ENCODE peak calls at places on chromosome 10, in five cellular contexts. V is spleen, T is transverse colon, Y is breast epithelium, L is IMR-90. P is an unnamed sample.
A peak's percentile ranks its signal among the peaks of the same experiment; 100 is the strongest.

GRCh38 chr10:22086730-22087364 is 83.3 kb upstream of the DNAJC1 start:
- DNase-seq in V (no peak), T (peak; percentile 66), Y (peak; percentile 68), L (peak; percentile 54), P (peak; percentile 86)

GRCh38 chr10:30557884-30558283 is 71.7 kb downstream of the LYZL2 start:
- DNase-seq in V (no peak), T (no peak), Y (no peak), L (peak; percentile 47), P (no peak)

GRCh38 chr10:94859086-94859485 is 79.4 kb upstream of the CYP2C9 start:
- DNase-seq in V (no peak), T (no peak), Y (no peak), L (no peak), P (no peak)

GRCh38 chr10:87622290-87623004 is 37.2 kb upstream of the PAPSS2 start:
- DNase-seq in V (no peak), T (no peak), Y (no peak), L (no peak), P (no peak)

GRCh38 chr10:74969093-74969492 is 142.4 kb upstream of the SAMD8 start:
- DNase-seq in V (no peak), T (no peak), Y (no peak), L (no peak), P (no peak)

GRCh38 chr10:60155945-60156683 is 233.6 kb downstream of the ANK3 start:
- DNase-seq in V (no peak), T (no peak), Y (no peak), L (no peak), P (no peak)

GRCh38 chr10:71554671-71555070 is 158.0 kb downstream of the CDH23 start:
- DNase-seq in V (no peak), T (no peak), Y (no peak), L (no peak), P (no peak)

GRCh38 chr10:111018021-111018420 is 58.8 kb upstream of the ADRA2A start:
- DNase-seq in V (no peak), T (no peak), Y (no peak), L (peak; percentile 8), P (no peak)

GRCh38 chr10:127577376-127577775 is 28.3 kb downstream of the NPS start:
- DNase-seq in V (no peak), T (no peak), Y (no peak), L (peak; percentile 25), P (no peak)

GRCh38 chr10:51918451-51918850 is 219.1 kb upstream of the CSTF2T start:
- DNase-seq in V (no peak), T (no peak), Y (no peak), L (no peak), P (no peak)

GRCh38 chr10:28367865-28368541 is 65.1 kb upstream of the MPP7 start:
- DNase-seq in V (peak; percentile 86), T (peak; percentile 31), Y (no peak), L (no peak), P (no peak)

GRCh38 chr10:123550680-123551096 is 115.5 kb upstream of the GPR26 start:
- DNase-seq in V (no peak), T (no peak), Y (no peak), L (no peak), P (no peak)
- H3K9me3 ChIP-seq in V (peaks cover 1% of the 10 kb centered on the region), T (no peaks in the 10 kb centered on the region), Y (no peaks in the 10 kb centered on the region), L (peaks cover 5% of the 10 kb centered on the region), P (no peaks in the 10 kb centered on the region)

DNA sequence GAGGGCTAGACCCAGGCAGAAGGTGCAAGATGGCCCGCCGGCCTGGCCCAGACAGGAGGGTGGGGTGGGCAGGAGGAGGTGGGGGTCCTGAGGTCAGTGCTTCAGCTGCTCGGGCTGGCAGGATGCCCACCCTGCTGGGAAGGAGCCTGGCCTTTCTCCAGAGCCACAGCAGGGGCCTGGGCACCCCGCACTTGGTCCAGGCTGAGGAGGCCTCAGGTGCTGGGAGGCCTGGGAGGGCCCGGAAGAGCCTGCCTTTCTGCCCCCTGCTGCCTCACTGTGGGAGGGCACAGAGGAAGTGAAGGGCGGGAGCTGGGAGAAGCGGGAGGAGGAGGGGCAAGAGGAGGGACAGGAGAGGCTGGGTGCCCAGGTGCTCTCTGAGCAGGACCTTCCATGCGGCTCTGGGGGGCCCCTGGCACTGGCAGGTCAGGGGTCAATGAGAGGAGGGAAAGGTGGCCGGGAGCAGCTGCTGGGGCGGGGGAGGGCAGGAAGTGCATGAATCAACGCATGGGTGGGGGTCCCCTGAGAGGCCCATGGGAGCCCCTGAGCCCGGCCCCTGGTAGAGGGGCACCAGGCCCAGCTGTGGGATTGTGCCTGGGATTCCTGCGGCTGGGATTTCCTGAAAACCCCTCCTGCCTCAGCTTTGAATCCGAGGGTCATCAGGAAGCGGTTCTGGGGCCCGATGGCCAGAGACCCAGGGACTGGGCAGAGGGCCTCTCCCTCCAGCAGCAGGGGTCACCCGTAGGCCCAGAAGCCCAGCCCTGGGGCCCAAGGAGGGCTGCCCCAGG is 49.9 kb downstream of the PWWP2B start:
- DNase-seq in V (peak; percentile 94), T (peak; percentile 90), Y (no peak), L (peak; percentile 19), P (no peak)
- TF ChIP-seq POLR2A in V (no peak), T (peak; percentile 77), Y (no peak), L (no peak), P (no peak)

GRCh38 chr10:43093423-43094090 is 16.7 kb downstream of the RET start:
- DNase-seq in V (no peak), T (no peak), Y (no peak), L (peak; percentile 6), P (no peak)
- TF ChIP-seq CTCF in V (no peak), T (no peak), Y (no peak), L (peak; percentile 18), P (no peak)

GRCh38 chr10:123784636-123785035 is 107.0 kb downstream of the CPXM2 start:
- DNase-seq in V (no peak), T (no peak), Y (no peak), L (no peak), P (no peak)
- H3K9me3 ChIP-seq in V (peaks cover 7% of the 10 kb centered on the region), T (peaks cover 8% of the 10 kb centered on the region), Y (no peaks in the 10 kb centered on the region), L (peaks cover 45% of the 10 kb centered on the region), P (no peaks in the 10 kb centered on the region)

GRCh38 chr10:101784558-101784957 is 1.3 kb upstream of the NPM3 start:
- DNase-seq in V (no peak), T (no peak), Y (no peak), L (no peak), P (no peak)

GRCh38 chr10:101781984-101782810 is 1.0 kb downstream of the NPM3 start:
- DNase-seq in V (peak; percentile 62), T (no peak), Y (no peak), L (no peak), P (no peak)

GRCh38 chr10:101782811-101783735 is at the start of gene NPM3:
- DNase-seq in V (peak; percentile 94), T (peak; percentile 86), Y (peak; percentile 72), L (peak; percentile 70), P (peak; percentile 68)

GRCh38 chr10:101785801-101786200 is 2.6 kb upstream of the NPM3 start:
- DNase-seq in V (no peak), T (no peak), Y (no peak), L (no peak), P (no peak)

GRCh38 chr10:101783736-101784118 is 481 bp upstream of the NPM3 start:
- DNase-seq in V (no peak), T (no peak), Y (no peak), L (peak; percentile 15), P (no peak)
- TF ChIP-seq POLR2A in V (no peak), T (no peak), Y (no peak), L (no peak), P (no peak)